ENCODE peak calls at places on chromosomes 4 and X, in four cellular contexts. F, J, W and E are unnamed samples.
A peak's percentile ranks its signal among the peaks of the same experiment; 100 is the strongest.

GRCh38 chrX:46965125-46965758 is 53.0 kb downstream of the JADE3 start:
- DNase-seq in F (peak; percentile 23), J (peak; percentile 48), W (no peak), E (peak; percentile 18)

GRCh38 chrX:129738466-129739308 is at the start of gene XPNPEP2:
- DNase-seq in F (peak; percentile 67), J (no peak), W (no peak), E (no peak)

GRCh38 chr4:123102897-123103489 is 180.6 kb upstream of the NUDT6 start:
- DNase-seq in F (peak; percentile 61), J (peak; percentile 73), W (no peak), E (peak; percentile 49)

GRCh38 chr4:35771571-35771970 is 472.7 kb downstream of the ARAP2 start:
- DNase-seq in F (no peak), J (peak; percentile 11), W (no peak), E (no peak)

GRCh38 chrX:19535481-19535880 is 20.2 kb upstream of the MAP3K15 start:
- DNase-seq in F (peak; percentile 37), J (peak; percentile 8), W (no peak), E (peak; percentile 34)

GRCh38 chr4:176841730-176842129 is 49.0 kb upstream of the VEGFC start:
- DNase-seq in F (peak; percentile 56), J (peak; percentile 73), W (no peak), E (peak; percentile 31)

GRCh38 chr4:25258980-25259578 is 25.2 kb downstream of the PI4K2B start:
- DNase-seq in F (peak; percentile 25), J (peak; percentile 47), W (no peak), E (peak; percentile 34)

GRCh38 chr4:98746530-98746929 is 88.1 kb upstream of the TSPAN5 start:
- DNase-seq in F (no peak), J (peak; percentile 79), W (no peak), E (peak; percentile 20)

GRCh38 chrX:15911729-15912550 is 57.3 kb upstream of the AP1S2 start:
- DNase-seq in F (peak; percentile 48), J (no peak), W (no peak), E (no peak)

GRCh38 chr4:128924951-128925350 is 115.5 kb downstream of the JADE1 start:
- DNase-seq in F (no peak), J (no peak), W (no peak), E (no peak)

GRCh38 chr4:22573198-22573597 is 57.3 kb upstream of the ADGRA3 start:
- DNase-seq in F (no peak), J (peak; percentile 32), W (no peak), E (peak; percentile 41)

GRCh38 chr4:8688908-8689445 is 96.4 kb downstream of the CPZ start:
- DNase-seq in F (no peak), J (no peak), W (no peak), E (no peak)

GRCh38 chr4:8191136-8191747 is 7.8 kb upstream of the SH3TC1 start:
- DNase-seq in F (peak; percentile 9), J (peak; percentile 64), W (no peak), E (peak; percentile 94)

GRCh38 chr4:21067351-21067750 is 367.1 kb downstream of the PACRGL start:
- DNase-seq in F (no peak), J (no peak), W (no peak), E (no peak)

GRCh38 chr4:33650036-33650435 is 2594.3 kb downstream of the ARAP2 start:
- DNase-seq in F (no peak), J (no peak), W (no peak), E (no peak)

DNA sequence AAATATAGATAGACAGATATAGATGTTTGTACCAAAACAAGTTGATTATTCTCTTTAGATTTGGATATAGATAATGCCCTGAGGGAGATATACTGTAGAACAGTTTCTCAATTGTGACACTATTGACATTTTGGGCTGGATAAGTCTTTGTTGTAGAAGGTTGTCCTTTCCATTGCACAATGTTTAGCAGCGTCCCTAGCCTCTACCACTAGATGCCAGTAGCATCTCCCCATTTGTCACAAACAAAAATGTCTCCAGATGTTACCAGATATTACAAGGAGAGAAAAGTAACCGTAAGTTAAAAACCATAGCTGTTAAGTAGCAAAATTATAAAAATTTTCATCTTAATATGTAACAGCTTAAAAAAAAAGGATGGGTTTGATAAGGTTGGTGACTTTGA is 2595.3 kb downstream of the ARAP2 start:
- DNase-seq in F (peak; percentile 54), J (peak; percentile 29), W (no peak), E (peak; percentile 42)
- TF ChIP-seq CTCF in F (peak; percentile 87), J (peak; percentile 65), W (no peak), E (peak; percentile 57)

GRCh38 chrX:56802428-56802827 is 73.4 kb downstream of the NBDY start:
- DNase-seq in F (no peak), J (no peak), W (no peak), E (no peak)

GRCh38 chrX:56800307-56800706 is 71.3 kb downstream of the NBDY start:
- DNase-seq in F (no peak), J (no peak), W (no peak), E (no peak)

GRCh38 chrX:56798866-56799864 is 70.1 kb downstream of the NBDY start:
- DNase-seq in F (no peak), J (no peak), W (no peak), E (peak; percentile 49)

GRCh38 chrX:56802921-56803848 is 74.1 kb downstream of the NBDY start:
- DNase-seq in F (peak; percentile 45), J (peak; percentile 71), W (no peak), E (peak; percentile 77)

GRCh38 chrX:56800801-56801200 is 71.8 kb downstream of the NBDY start:
- DNase-seq in F (no peak), J (no peak), W (no peak), E (no peak)
- TF ChIP-seq CTCF in F (no peak), J (no peak), W (no peak), E (no peak)

GRCh38 chr4:53656421-53656981 is 65.2 kb upstream of the LNX1 start:
- DNase-seq in F (peak; percentile 85), J (peak; percentile 14), W (no peak), E (peak; percentile 53)
- TF ChIP-seq CTCF in F (peak; percentile 93), J (peak; percentile 64), W (no peak), E (no peak)

GRCh38 chr4:41567186-41567585 is 29.2 kb downstream of the LIMCH1 start:
- DNase-seq in F (no peak), J (no peak), W (no peak), E (no peak)
- TF ChIP-seq CTCF in F (no peak), J (no peak), W (no peak), E (no peak)

GRCh38 chr4:73133784-73134183 is 64.3 kb upstream of the COX18 start:
- DNase-seq in F (no peak), J (no peak), W (no peak), E (no peak)
- TF ChIP-seq CTCF in F (no peak), J (no peak), W (no peak), E (no peak)